ENCODE peak calls at places on chromosomes 6 and 20, in five cellular contexts. A is lower leg skin, U is GM13976, B is heart right ventricle, X is cardiac muscle cell. V is an unnamed sample.
A peak's percentile ranks its signal among the peaks of the same experiment; 100 is the strongest.

GRCh38 chr6:110689275-110689935 is 125.9 kb downstream of the CDK19 start:
- DNase-seq in B (no peak), U (no peak), X (no peak), A (no peak), V (no peak)

GRCh38 chr20:60365063-60365640 is 406.9 kb downstream of the CDH26 start:
- DNase-seq in A (no peak), U (no peak), B (no peak), X (no peak), V (no peak)

GRCh38 chr6:89888138-89888514 is 6.1 kb upstream of the GJA10 start:
- DNase-seq in X (no peak), A (no peak), B (no peak), U (no peak), V (no peak)

GRCh38 chr6:150247803-150248202 is 105.0 kb downstream of the PPP1R14C start:
- DNase-seq in A (no peak), U (no peak), X (no peak), B (no peak), V (no peak)

GRCh38 chr6:70474751-70475150 is 61.4 kb downstream of the FAM135A start:
- DNase-seq in U (no peak), B (no peak), A (no peak), X (no peak), V (no peak)

GRCh38 chr6:117938324-117938995 is 31.4 kb downstream of the SLC35F1 start:
- DNase-seq in X (no peak), B (no peak), A (no peak), U (no peak), V (no peak)

GRCh38 chr6:108027054-108027453 is 47.5 kb downstream of the OSTM1 start:
- DNase-seq in X (no peak), U (no peak), B (no peak), A (no peak), V (no peak)

GRCh38 chr6:14002176-14002947 is 77.6 kb downstream of the RNF182 start:
- DNase-seq in A (no peak), B (no peak), X (no peak), U (no peak), V (no peak)

GRCh38 chr20:13226367-13226766 is 5.3 kb downstream of the ISM1 start:
- DNase-seq in A (no peak), B (no peak), U (no peak), X (no peak), V (no peak)

GRCh38 chr6:40325041-40325440 is 262.1 kb downstream of the LRFN2 start:
- DNase-seq in A (no peak), U (no peak), B (no peak), X (no peak), V (no peak)

GRCh38 chr6:167495506-167496391 is 170.9 kb downstream of the TTLL2 start:
- DNase-seq in B (no peak), X (no peak), U (no peak), A (no peak), V (no peak)

GRCh38 chr6:157265630-157266029 is 57.7 kb downstream of the TMEM242 start:
- DNase-seq in A (no peak), B (no peak), U (no peak), X (no peak), V (no peak)

DNA sequence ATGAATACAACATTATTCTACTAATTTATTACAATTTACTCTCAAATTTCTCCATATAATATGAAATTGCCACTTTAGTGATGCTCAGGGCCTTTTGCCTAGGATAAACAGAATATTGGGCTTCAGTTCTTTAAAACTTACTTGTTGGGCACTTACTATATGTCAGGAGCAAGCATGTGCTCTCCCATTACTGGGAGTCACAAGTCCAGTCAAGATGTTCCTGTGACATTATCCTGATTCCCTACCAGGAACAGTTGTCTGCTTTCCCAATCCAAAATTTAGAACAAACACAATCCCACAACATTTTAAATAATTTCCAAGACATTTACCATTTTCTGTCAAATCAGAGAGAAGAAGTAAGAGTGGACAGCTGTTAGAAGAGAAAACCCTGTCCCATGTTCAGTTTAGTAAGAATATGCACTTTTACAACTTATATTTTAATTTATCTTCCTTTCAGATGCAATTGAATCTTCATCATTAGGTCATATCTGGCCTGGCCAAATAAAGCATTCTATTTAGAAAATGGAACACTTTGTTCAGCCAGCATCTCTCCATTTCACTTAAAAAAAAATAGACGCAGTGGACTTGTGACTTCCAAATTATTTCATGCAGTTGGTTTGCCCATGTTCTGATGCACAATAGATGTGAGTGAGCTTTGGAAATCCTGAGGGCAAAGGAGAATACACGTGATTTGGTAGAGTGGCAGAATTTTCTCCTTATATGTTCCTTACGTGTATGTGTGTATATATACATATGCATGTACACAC is 159.8 kb downstream of the CLIC5 start:
- DNase-seq in X (no peak), B (no peak), A (peak; percentile 35), U (no peak), V (no peak)
- TF ChIP-seq CTCF in X (no peak), B (no peak), A (no peak), U (no peak), V (no peak)

GRCh38 chr6:34194770-34195169 is 41.9 kb upstream of the HMGA1 start:
- DNase-seq in X (no peak), A (no peak), B (no peak), U (no peak), V (no peak)
- TF ChIP-seq CTCF in X (no peak), A (no peak), B (no peak), U (no peak), V (no peak)

DNA sequence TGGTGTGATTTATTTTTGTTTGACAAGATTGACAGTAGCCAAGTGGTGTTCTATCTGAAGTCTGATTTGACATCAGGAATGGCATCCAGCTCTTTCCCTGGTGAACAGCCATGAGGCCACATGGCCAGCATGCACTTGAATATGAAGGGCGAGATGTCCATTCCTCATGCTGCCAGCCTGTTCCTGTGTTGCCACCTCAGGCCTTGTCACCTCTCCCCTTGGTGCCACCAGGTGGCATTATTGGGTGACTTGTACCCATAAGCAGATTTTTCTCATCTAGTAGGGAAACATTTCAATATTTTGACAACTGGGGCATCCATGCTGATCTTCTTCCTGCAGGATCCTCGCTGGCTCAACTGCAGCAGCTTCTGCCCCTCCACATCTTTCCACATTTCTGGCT is 199.1 kb downstream of the ERMARD start:
- DNase-seq in B (no peak), U (no peak), X (peak; percentile 17), A (no peak), V (no peak)
- TF ChIP-seq CTCF in B (no peak), U (peak; percentile 19), X (peak; percentile 16), A (no peak), V (peak; percentile 51)

DNA sequence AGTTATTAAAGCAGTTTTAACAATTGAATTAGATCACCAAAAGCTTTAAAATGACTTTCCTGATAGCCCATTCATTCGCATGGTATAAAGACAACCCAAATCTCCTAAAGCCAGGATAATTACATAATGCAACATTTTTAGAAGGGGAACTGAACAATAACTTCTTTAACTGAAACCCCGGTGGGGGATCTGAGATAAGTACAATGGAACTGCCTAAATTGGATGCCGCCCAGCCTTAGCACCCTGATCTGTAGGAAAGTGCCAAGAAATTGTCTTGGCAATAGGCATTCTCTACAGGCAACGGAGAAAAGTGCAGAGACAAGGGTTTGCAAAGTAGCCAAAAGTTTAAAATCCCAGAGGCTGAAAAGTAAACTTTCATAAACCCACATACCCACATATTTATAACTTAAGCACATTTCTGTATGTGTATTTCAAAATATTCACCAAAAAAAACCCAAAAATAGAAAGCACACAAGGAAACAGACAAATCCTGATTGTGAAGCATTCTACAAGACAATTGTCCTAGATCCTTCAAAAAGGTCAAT is 98.8 kb upstream of the BEND6 start:
- DNase-seq in X (peak; percentile 91), U (no peak), A (no peak), B (no peak), V (no peak)
- TF ChIP-seq CTCF in X (no peak), U (no peak), A (no peak), B (no peak), V (no peak)